ENCODE peak calls at places on chromosomes 12 and 14, in eight cellular contexts. One of them, this sample, is unnamed.

GRCh38 chr12:49990269-49990668 is 17.5 kb downstream of the AQP6 start:
- DNase-seq in HT1080: no peak
- DNase-seq in activated CD8-positive, alpha-beta memory T cell treated with anti-CD3 and anti-CD28 coated beads for 4 hours: no peak
- DNase-seq in ecto neural progenitor cell: no peak
- DNase-seq in astrocyte: no peak
- DNase-seq in fibroblast of the aortic adventitia: peak; percentile 45
- DNase-seq in AG10803: peak; percentile 30
- DNase-seq in BJ: no peak
- DNase-seq in this sample: peak; percentile 75

GRCh38 chr12:66947119-66947518 is 268.2 kb upstream of the GRIP1 start:
- DNase-seq in activated CD8-positive, alpha-beta memory T cell treated with anti-CD3 and anti-CD28 coated beads for 4 hours: no peak
- DNase-seq in BJ: no peak
- DNase-seq in ecto neural progenitor cell: no peak
- DNase-seq in fibroblast of the aortic adventitia: no peak
- DNase-seq in AG10803: no peak
- DNase-seq in astrocyte: peak; percentile 44
- DNase-seq in HT1080: peak; percentile 5
- DNase-seq in this sample: peak; percentile 14

GRCh38 chr12:12612403-12612802 is 727 bp downstream of the CREBL2 start:
- DNase-seq in ecto neural progenitor cell: no peak
- DNase-seq in HT1080: peak; percentile 74
- DNase-seq in BJ: no peak
- DNase-seq in astrocyte: peak; percentile 77
- DNase-seq in fibroblast of the aortic adventitia: peak; percentile 71
- DNase-seq in activated CD8-positive, alpha-beta memory T cell treated with anti-CD3 and anti-CD28 coated beads for 4 hours: no peak
- DNase-seq in AG10803: peak; percentile 59
- DNase-seq in this sample: peak; percentile 86

GRCh38 chr12:38144049-38144448 is 172.5 kb upstream of the ALG10B start:
- DNase-seq in BJ: no peak
- DNase-seq in fibroblast of the aortic adventitia: no peak
- DNase-seq in astrocyte: no peak
- DNase-seq in HT1080: no peak
- DNase-seq in ecto neural progenitor cell: no peak
- DNase-seq in AG10803: no peak
- DNase-seq in activated CD8-positive, alpha-beta memory T cell treated with anti-CD3 and anti-CD28 coated beads for 4 hours: no peak
- DNase-seq in this sample: no peak

GRCh38 chr14:55807059-55807499 is 227.1 kb downstream of the KTN1 start:
- DNase-seq in HT1080: peak; percentile 76
- DNase-seq in astrocyte: peak; percentile 85
- DNase-seq in activated CD8-positive, alpha-beta memory T cell treated with anti-CD3 and anti-CD28 coated beads for 4 hours: peak; percentile 37
- DNase-seq in BJ: no peak
- DNase-seq in AG10803: peak; percentile 8
- DNase-seq in fibroblast of the aortic adventitia: peak; percentile 97
- DNase-seq in ecto neural progenitor cell: no peak
- DNase-seq in this sample: peak; percentile 97

GRCh38 chr14:75614179-75614578 is 35.8 kb downstream of the FLVCR2 start:
- DNase-seq in HT1080: no peak
- DNase-seq in BJ: no peak
- DNase-seq in ecto neural progenitor cell: no peak
- DNase-seq in activated CD8-positive, alpha-beta memory T cell treated with anti-CD3 and anti-CD28 coated beads for 4 hours: no peak
- DNase-seq in AG10803: no peak
- DNase-seq in astrocyte: no peak
- DNase-seq in fibroblast of the aortic adventitia: no peak
- DNase-seq in this sample: peak; percentile 16

GRCh38 chr14:31829256-31829923 is 247.7 kb upstream of the ARHGAP5 start:
- DNase-seq in HT1080: peak; percentile 67
- DNase-seq in BJ: no peak
- DNase-seq in ecto neural progenitor cell: no peak
- DNase-seq in AG10803: peak; percentile 54
- DNase-seq in astrocyte: peak; percentile 72
- DNase-seq in fibroblast of the aortic adventitia: peak; percentile 63
- DNase-seq in activated CD8-positive, alpha-beta memory T cell treated with anti-CD3 and anti-CD28 coated beads for 4 hours: no peak
- DNase-seq in this sample: peak; percentile 95

GRCh38 chr14:63475761-63476160 is 67.4 kb downstream of the PPP2R5E start:
- DNase-seq in AG10803: no peak
- DNase-seq in HT1080: no peak
- DNase-seq in ecto neural progenitor cell: no peak
- DNase-seq in BJ: no peak
- DNase-seq in activated CD8-positive, alpha-beta memory T cell treated with anti-CD3 and anti-CD28 coated beads for 4 hours: no peak
- DNase-seq in fibroblast of the aortic adventitia: no peak
- DNase-seq in astrocyte: no peak
- DNase-seq in this sample: no peak

GRCh38 chr14:79342942-79343341 is 868.4 kb downstream of the DIO2 start:
- DNase-seq in fibroblast of the aortic adventitia: no peak
- DNase-seq in ecto neural progenitor cell: no peak
- DNase-seq in activated CD8-positive, alpha-beta memory T cell treated with anti-CD3 and anti-CD28 coated beads for 4 hours: no peak
- DNase-seq in astrocyte: no peak
- DNase-seq in BJ: no peak
- DNase-seq in HT1080: no peak
- DNase-seq in AG10803: no peak
- DNase-seq in this sample: no peak

GRCh38 chr14:90614696-90615260 is 201.5 kb downstream of the TTC7B start:
- DNase-seq in AG10803: no peak
- DNase-seq in activated CD8-positive, alpha-beta memory T cell treated with anti-CD3 and anti-CD28 coated beads for 4 hours: no peak
- DNase-seq in HT1080: no peak
- DNase-seq in BJ: no peak
- DNase-seq in astrocyte: no peak
- DNase-seq in ecto neural progenitor cell: no peak
- DNase-seq in fibroblast of the aortic adventitia: no peak
- DNase-seq in this sample: no peak

GRCh38 chr14:52827426-52827825 is 36.0 kb upstream of the GNPNAT1 start:
- DNase-seq in BJ: no peak
- DNase-seq in fibroblast of the aortic adventitia: no peak
- DNase-seq in AG10803: no peak
- DNase-seq in astrocyte: no peak
- DNase-seq in ecto neural progenitor cell: no peak
- DNase-seq in activated CD8-positive, alpha-beta memory T cell treated with anti-CD3 and anti-CD28 coated beads for 4 hours: no peak
- DNase-seq in HT1080: no peak
- DNase-seq in this sample: no peak

GRCh38 chr12:115953450-115953849 is 324.0 kb downstream of the MED13L start:
- DNase-seq in astrocyte: no peak
- DNase-seq in fibroblast of the aortic adventitia: no peak
- DNase-seq in ecto neural progenitor cell: no peak
- DNase-seq in BJ: no peak
- DNase-seq in HT1080: no peak
- DNase-seq in activated CD8-positive, alpha-beta memory T cell treated with anti-CD3 and anti-CD28 coated beads for 4 hours: no peak
- DNase-seq in AG10803: peak; percentile 17
- DNase-seq in this sample: no peak

GRCh38 chr12:16012086-16012485 is 101.0 kb downstream of the DERA start:
- DNase-seq in activated CD8-positive, alpha-beta memory T cell treated with anti-CD3 and anti-CD28 coated beads for 4 hours: no peak
- DNase-seq in BJ: no peak
- DNase-seq in HT1080: no peak
- DNase-seq in ecto neural progenitor cell: no peak
- DNase-seq in fibroblast of the aortic adventitia: peak; percentile 83
- DNase-seq in AG10803: peak; percentile 58
- DNase-seq in astrocyte: peak; percentile 53
- DNase-seq in this sample: peak; percentile 91

GRCh38 chr12:116784238-116784612 is 46.1 kb downstream of the RNFT2 start:
- DNase-seq in AG10803: no peak
- DNase-seq in astrocyte: no peak
- DNase-seq in fibroblast of the aortic adventitia: no peak
- DNase-seq in activated CD8-positive, alpha-beta memory T cell treated with anti-CD3 and anti-CD28 coated beads for 4 hours: no peak
- DNase-seq in ecto neural progenitor cell: peak; percentile 56
- DNase-seq in HT1080: peak; percentile 12
- DNase-seq in BJ: no peak
- DNase-seq in this sample: no peak

GRCh38 chr14:30938617-30939016 is 64.3 kb downstream of the COCH start:
- DNase-seq in activated CD8-positive, alpha-beta memory T cell treated with anti-CD3 and anti-CD28 coated beads for 4 hours: no peak
- DNase-seq in BJ: no peak
- DNase-seq in fibroblast of the aortic adventitia: no peak
- DNase-seq in astrocyte: no peak
- DNase-seq in HT1080: no peak
- DNase-seq in AG10803: no peak
- DNase-seq in ecto neural progenitor cell: no peak
- DNase-seq in this sample: no peak

GRCh38 chr14:60646202-60646886 is 2.9 kb downstream of the SIX1 start:
- DNase-seq in fibroblast of the aortic adventitia: peak; percentile 39
- DNase-seq in activated CD8-positive, alpha-beta memory T cell treated with anti-CD3 and anti-CD28 coated beads for 4 hours: no peak
- DNase-seq in HT1080: no peak
- DNase-seq in ecto neural progenitor cell: peak; percentile 56
- DNase-seq in astrocyte: no peak
- DNase-seq in AG10803: no peak
- DNase-seq in BJ: no peak
- DNase-seq in this sample: no peak

GRCh38 chr14:72740966-72741835 is 152.7 kb downstream of the DPF3 start:
- DNase-seq in ecto neural progenitor cell: peak; percentile 15
- DNase-seq in HT1080: no peak
- DNase-seq in astrocyte: no peak
- DNase-seq in activated CD8-positive, alpha-beta memory T cell treated with anti-CD3 and anti-CD28 coated beads for 4 hours: no peak
- DNase-seq in fibroblast of the aortic adventitia: no peak
- DNase-seq in BJ: no peak
- DNase-seq in AG10803: no peak
- DNase-seq in this sample: no peak

GRCh38 chr12:47388712-47389111 is 309.0 kb upstream of the AMIGO2 start:
- DNase-seq in AG10803: no peak
- DNase-seq in HT1080: no peak
- DNase-seq in activated CD8-positive, alpha-beta memory T cell treated with anti-CD3 and anti-CD28 coated beads for 4 hours: no peak
- DNase-seq in ecto neural progenitor cell: no peak
- DNase-seq in BJ: no peak
- DNase-seq in fibroblast of the aortic adventitia: no peak
- DNase-seq in astrocyte: no peak
- DNase-seq in this sample: no peak

GRCh38 chr14:104504172-104504735 is 75.3 kb upstream of the C14orf180 start:
- DNase-seq in HT1080: no peak
- DNase-seq in activated CD8-positive, alpha-beta memory T cell treated with anti-CD3 and anti-CD28 coated beads for 4 hours: no peak
- DNase-seq in ecto neural progenitor cell: peak; percentile 44
- DNase-seq in AG10803: no peak
- DNase-seq in BJ: no peak
- DNase-seq in fibroblast of the aortic adventitia: no peak
- DNase-seq in astrocyte: no peak
- DNase-seq in this sample: no peak

GRCh38 chr12:1666215-1666614 is 24.7 kb upstream of the ADIPOR2 start:
- DNase-seq in astrocyte: no peak
- DNase-seq in AG10803: no peak
- DNase-seq in BJ: no peak
- DNase-seq in activated CD8-positive, alpha-beta memory T cell treated with anti-CD3 and anti-CD28 coated beads for 4 hours: no peak
- DNase-seq in ecto neural progenitor cell: no peak
- DNase-seq in fibroblast of the aortic adventitia: no peak
- DNase-seq in HT1080: no peak
- DNase-seq in this sample: no peak

GRCh38 chr12:126337556-126337955 is 1272.3 kb downstream of the AACS start:
- DNase-seq in fibroblast of the aortic adventitia: peak; percentile 88
- DNase-seq in astrocyte: peak; percentile 94
- DNase-seq in ecto neural progenitor cell: no peak
- DNase-seq in HT1080: peak; percentile 96
- DNase-seq in activated CD8-positive, alpha-beta memory T cell treated with anti-CD3 and anti-CD28 coated beads for 4 hours: no peak
- DNase-seq in BJ: peak; percentile 66
- DNase-seq in AG10803: no peak
- DNase-seq in this sample: no peak

GRCh38 chr14:61737913-61738312 is 24.3 kb upstream of the SNAPC1 start:
- DNase-seq in activated CD8-positive, alpha-beta memory T cell treated with anti-CD3 and anti-CD28 coated beads for 4 hours: no peak
- DNase-seq in fibroblast of the aortic adventitia: no peak
- DNase-seq in HT1080: no peak
- DNase-seq in AG10803: no peak
- DNase-seq in astrocyte: no peak
- DNase-seq in BJ: no peak
- DNase-seq in ecto neural progenitor cell: no peak
- DNase-seq in this sample: peak; percentile 58